ENCODE peak calls at places on chromosome 15, in nine cellular contexts. One of them, this sample, is unnamed.

GRCh38 chr15:31321418-31321817 is 5.2 kb upstream of the KLF13 start:
- DNase-seq in AML-193: no peak
- DNase-seq in GM10248: no peak
- DNase-seq in T-helper 2 cell: no peak
- DNase-seq in KBM-7: no peak
- DNase-seq in transverse colon: no peak
- DNase-seq in germinal center: no peak
- DNase-seq in stimulated activated CD4-positive, alpha-beta T cell treated with anti-CD3 and anti-CD28 coated beads, Interleukin-2, amount 100 ng/mL, for 48 hours: no peak
- DNase-seq in lung microvascular endothelial cell: no peak
- DNase-seq in this sample: no peak

GRCh38 chr15:100601158-100601557 is 826 bp downstream of the LINS1 start:
- DNase-seq in GM10248: no peak
- DNase-seq in T-helper 2 cell: peak; percentile 17
- DNase-seq in germinal center: no peak
- DNase-seq in stimulated activated CD4-positive, alpha-beta T cell treated with anti-CD3 and anti-CD28 coated beads, Interleukin-2, amount 100 ng/mL, for 48 hours: no peak
- DNase-seq in AML-193: peak; percentile 20
- DNase-seq in lung microvascular endothelial cell: peak; percentile 48
- DNase-seq in transverse colon: no peak
- DNase-seq in KBM-7: peak; percentile 56
- DNase-seq in this sample: no peak

GRCh38 chr15:89817701-89818280 is 3.1 kb upstream of the ANPEP start:
- DNase-seq in T-helper 2 cell: no peak
- DNase-seq in AML-193: no peak
- DNase-seq in lung microvascular endothelial cell: no peak
- DNase-seq in GM10248: no peak
- DNase-seq in germinal center: no peak
- DNase-seq in transverse colon: no peak
- DNase-seq in KBM-7: no peak
- DNase-seq in stimulated activated CD4-positive, alpha-beta T cell treated with anti-CD3 and anti-CD28 coated beads, Interleukin-2, amount 100 ng/mL, for 48 hours: no peak
- DNase-seq in this sample: no peak

GRCh38 chr15:71691700-71692417 is 118.5 kb upstream of the NR2E3 start:
- DNase-seq in AML-193: no peak
- DNase-seq in KBM-7: no peak
- DNase-seq in transverse colon: no peak
- DNase-seq in germinal center: no peak
- DNase-seq in lung microvascular endothelial cell: no peak
- DNase-seq in stimulated activated CD4-positive, alpha-beta T cell treated with anti-CD3 and anti-CD28 coated beads, Interleukin-2, amount 100 ng/mL, for 48 hours: no peak
- DNase-seq in T-helper 2 cell: no peak
- DNase-seq in GM10248: no peak
- DNase-seq in this sample: no peak

GRCh38 chr15:98554272-98555172 is 93.8 kb upstream of the IGF1R start:
- DNase-seq in stimulated activated CD4-positive, alpha-beta T cell treated with anti-CD3 and anti-CD28 coated beads, Interleukin-2, amount 100 ng/mL, for 48 hours: no peak
- DNase-seq in T-helper 2 cell: no peak
- DNase-seq in GM10248: no peak
- DNase-seq in lung microvascular endothelial cell: no peak
- DNase-seq in germinal center: no peak
- DNase-seq in transverse colon: no peak
- DNase-seq in AML-193: no peak
- DNase-seq in KBM-7: no peak
- DNase-seq in this sample: no peak

GRCh38 chr15:81475471-81475870 is 101.5 kb upstream of the TMC3 start:
- DNase-seq in transverse colon: no peak
- DNase-seq in germinal center: no peak
- DNase-seq in T-helper 2 cell: no peak
- DNase-seq in lung microvascular endothelial cell: no peak
- DNase-seq in GM10248: no peak
- DNase-seq in stimulated activated CD4-positive, alpha-beta T cell treated with anti-CD3 and anti-CD28 coated beads, Interleukin-2, amount 100 ng/mL, for 48 hours: no peak
- DNase-seq in AML-193: no peak
- DNase-seq in KBM-7: no peak
- DNase-seq in this sample: no peak

GRCh38 chr15:90060797-90061196 is 41.5 kb downstream of the IDH2 start:
- DNase-seq in transverse colon: no peak
- DNase-seq in germinal center: no peak
- DNase-seq in T-helper 2 cell: no peak
- DNase-seq in AML-193: no peak
- DNase-seq in GM10248: no peak
- DNase-seq in KBM-7: no peak
- DNase-seq in stimulated activated CD4-positive, alpha-beta T cell treated with anti-CD3 and anti-CD28 coated beads, Interleukin-2, amount 100 ng/mL, for 48 hours: no peak
- DNase-seq in lung microvascular endothelial cell: no peak
- DNase-seq in this sample: no peak

GRCh38 chr15:74277245-74277644 is 41.1 kb downstream of the CCDC33 start:
- DNase-seq in germinal center: no peak
- DNase-seq in AML-193: no peak
- DNase-seq in GM10248: no peak
- DNase-seq in stimulated activated CD4-positive, alpha-beta T cell treated with anti-CD3 and anti-CD28 coated beads, Interleukin-2, amount 100 ng/mL, for 48 hours: no peak
- DNase-seq in lung microvascular endothelial cell: no peak
- DNase-seq in KBM-7: no peak
- DNase-seq in T-helper 2 cell: no peak
- DNase-seq in transverse colon: no peak
- DNase-seq in this sample: no peak

GRCh38 chr15:96564546-96564945 is 234.0 kb downstream of the NR2F2 start:
- DNase-seq in GM10248: no peak
- DNase-seq in germinal center: no peak
- DNase-seq in transverse colon: no peak
- DNase-seq in lung microvascular endothelial cell: no peak
- DNase-seq in AML-193: no peak
- DNase-seq in T-helper 2 cell: no peak
- DNase-seq in KBM-7: no peak
- DNase-seq in stimulated activated CD4-positive, alpha-beta T cell treated with anti-CD3 and anti-CD28 coated beads, Interleukin-2, amount 100 ng/mL, for 48 hours: no peak
- DNase-seq in this sample: no peak

GRCh38 chr15:56243117-56243773 is 434 bp downstream of the RFX7 start:
- DNase-seq in stimulated activated CD4-positive, alpha-beta T cell treated with anti-CD3 and anti-CD28 coated beads, Interleukin-2, amount 100 ng/mL, for 48 hours: peak; percentile 11
- DNase-seq in GM10248: peak; percentile 37
- DNase-seq in AML-193: peak; percentile 35
- DNase-seq in KBM-7: peak; percentile 54
- DNase-seq in T-helper 2 cell: peak; percentile 11
- DNase-seq in germinal center: peak; percentile 54
- DNase-seq in transverse colon: peak; percentile 49
- DNase-seq in lung microvascular endothelial cell: peak; percentile 41
- DNase-seq in this sample: peak; percentile 66

GRCh38 chr15:59892995-59893394 is 111.1 kb upstream of the FOXB1 start:
- DNase-seq in lung microvascular endothelial cell: peak; percentile 28
- DNase-seq in stimulated activated CD4-positive, alpha-beta T cell treated with anti-CD3 and anti-CD28 coated beads, Interleukin-2, amount 100 ng/mL, for 48 hours: no peak
- DNase-seq in KBM-7: peak; percentile 23
- DNase-seq in transverse colon: no peak
- DNase-seq in T-helper 2 cell: no peak
- DNase-seq in GM10248: no peak
- DNase-seq in AML-193: no peak
- DNase-seq in germinal center: no peak
- DNase-seq in this sample: no peak

GRCh38 chr15:28886431-28887343 is 913 bp downstream of the APBA2 start:
- DNase-seq in AML-193: no peak
- DNase-seq in lung microvascular endothelial cell: no peak
- DNase-seq in transverse colon: no peak
- DNase-seq in germinal center: no peak
- DNase-seq in stimulated activated CD4-positive, alpha-beta T cell treated with anti-CD3 and anti-CD28 coated beads, Interleukin-2, amount 100 ng/mL, for 48 hours: no peak
- DNase-seq in KBM-7: no peak
- DNase-seq in T-helper 2 cell: no peak
- DNase-seq in GM10248: no peak
- DNase-seq in this sample: no peak

GRCh38 chr15:41218851-41219250 is 11.7 kb downstream of the EXD1 start:
- DNase-seq in lung microvascular endothelial cell: no peak
- DNase-seq in T-helper 2 cell: no peak
- DNase-seq in stimulated activated CD4-positive, alpha-beta T cell treated with anti-CD3 and anti-CD28 coated beads, Interleukin-2, amount 100 ng/mL, for 48 hours: no peak
- DNase-seq in KBM-7: no peak
- DNase-seq in germinal center: no peak
- DNase-seq in AML-193: no peak
- DNase-seq in GM10248: no peak
- DNase-seq in transverse colon: no peak
- DNase-seq in this sample: no peak

GRCh38 chr15:77606142-77607034 is 26.3 kb downstream of the LINGO1 start:
- DNase-seq in KBM-7: no peak
- DNase-seq in stimulated activated CD4-positive, alpha-beta T cell treated with anti-CD3 and anti-CD28 coated beads, Interleukin-2, amount 100 ng/mL, for 48 hours: no peak
- DNase-seq in germinal center: no peak
- DNase-seq in AML-193: no peak
- DNase-seq in transverse colon: peak; percentile 55
- DNase-seq in lung microvascular endothelial cell: peak; percentile 29
- DNase-seq in T-helper 2 cell: no peak
- DNase-seq in GM10248: no peak
- DNase-seq in this sample: no peak

GRCh38 chr15:49255966-49256759 is 86.1 kb downstream of the GALK2 start:
- DNase-seq in germinal center: no peak
- DNase-seq in stimulated activated CD4-positive, alpha-beta T cell treated with anti-CD3 and anti-CD28 coated beads, Interleukin-2, amount 100 ng/mL, for 48 hours: no peak
- DNase-seq in transverse colon: no peak
- DNase-seq in AML-193: no peak
- DNase-seq in KBM-7: no peak
- DNase-seq in GM10248: no peak
- DNase-seq in lung microvascular endothelial cell: no peak
- DNase-seq in T-helper 2 cell: no peak
- DNase-seq in this sample: no peak

GRCh38 chr15:74631408-74631807 is 15.8 kb downstream of the CLK3 start:
- DNase-seq in GM10248: no peak
- DNase-seq in stimulated activated CD4-positive, alpha-beta T cell treated with anti-CD3 and anti-CD28 coated beads, Interleukin-2, amount 100 ng/mL, for 48 hours: no peak
- DNase-seq in KBM-7: no peak
- DNase-seq in T-helper 2 cell: no peak
- DNase-seq in transverse colon: no peak
- DNase-seq in AML-193: no peak
- DNase-seq in lung microvascular endothelial cell: no peak
- DNase-seq in germinal center: no peak
- DNase-seq in this sample: no peak

GRCh38 chr15:60740787-60741354 is 261.9 kb upstream of the ICE2 start:
- DNase-seq in lung microvascular endothelial cell: peak; percentile 4
- DNase-seq in T-helper 2 cell: no peak
- DNase-seq in germinal center: no peak
- DNase-seq in stimulated activated CD4-positive, alpha-beta T cell treated with anti-CD3 and anti-CD28 coated beads, Interleukin-2, amount 100 ng/mL, for 48 hours: no peak
- DNase-seq in GM10248: no peak
- DNase-seq in transverse colon: no peak
- DNase-seq in KBM-7: no peak
- DNase-seq in AML-193: no peak
- DNase-seq in this sample: no peak

GRCh38 chr15:55909036-55909811 is 84.2 kb downstream of the NEDD4 start:
- DNase-seq in germinal center: no peak
- DNase-seq in stimulated activated CD4-positive, alpha-beta T cell treated with anti-CD3 and anti-CD28 coated beads, Interleukin-2, amount 100 ng/mL, for 48 hours: no peak
- DNase-seq in lung microvascular endothelial cell: peak; percentile 14
- DNase-seq in T-helper 2 cell: no peak
- DNase-seq in KBM-7: no peak
- DNase-seq in GM10248: no peak
- DNase-seq in AML-193: no peak
- DNase-seq in transverse colon: no peak
- DNase-seq in this sample: no peak

GRCh38 chr15:90818251-90819210 is 49.9 kb upstream of the FURIN start:
- DNase-seq in T-helper 2 cell: no peak
- DNase-seq in stimulated activated CD4-positive, alpha-beta T cell treated with anti-CD3 and anti-CD28 coated beads, Interleukin-2, amount 100 ng/mL, for 48 hours: no peak
- DNase-seq in GM10248: peak; percentile 55
- DNase-seq in germinal center: peak; percentile 90
- DNase-seq in AML-193: peak; percentile 69
- DNase-seq in lung microvascular endothelial cell: no peak
- DNase-seq in transverse colon: no peak
- DNase-seq in KBM-7: peak; percentile 73
- DNase-seq in this sample: peak; percentile 43

GRCh38 chr15:82810061-82810862 is 834 bp downstream of the WHAMM start:
- DNase-seq in KBM-7: peak; percentile 79
- DNase-seq in AML-193: peak; percentile 48
- DNase-seq in transverse colon: peak; percentile 37
- DNase-seq in germinal center: no peak
- DNase-seq in GM10248: no peak
- DNase-seq in lung microvascular endothelial cell: peak; percentile 47
- DNase-seq in T-helper 2 cell: no peak
- DNase-seq in stimulated activated CD4-positive, alpha-beta T cell treated with anti-CD3 and anti-CD28 coated beads, Interleukin-2, amount 100 ng/mL, for 48 hours: no peak
- DNase-seq in this sample: peak; percentile 63

GRCh38 chr15:90870354-90871096 is 2.1 kb downstream of the FURIN start:
- DNase-seq in AML-193: no peak
- DNase-seq in GM10248: no peak
- DNase-seq in germinal center: no peak
- DNase-seq in stimulated activated CD4-positive, alpha-beta T cell treated with anti-CD3 and anti-CD28 coated beads, Interleukin-2, amount 100 ng/mL, for 48 hours: no peak
- DNase-seq in T-helper 2 cell: no peak
- DNase-seq in KBM-7: peak; percentile 44
- DNase-seq in lung microvascular endothelial cell: peak; percentile 37
- DNase-seq in transverse colon: no peak
- DNase-seq in this sample: no peak

GRCh38 chr15:66838671-66839239 is 136.7 kb downstream of the SMAD6 start:
- DNase-seq in lung microvascular endothelial cell: peak; percentile 58
- DNase-seq in germinal center: peak; percentile 41
- DNase-seq in KBM-7: peak; percentile 67
- DNase-seq in stimulated activated CD4-positive, alpha-beta T cell treated with anti-CD3 and anti-CD28 coated beads, Interleukin-2, amount 100 ng/mL, for 48 hours: no peak
- DNase-seq in AML-193: peak; percentile 35
- DNase-seq in T-helper 2 cell: no peak
- DNase-seq in transverse colon: no peak
- DNase-seq in GM10248: no peak
- DNase-seq in this sample: no peak

GRCh38 chr15:89399390-89400120 is 64.9 kb upstream of the POLG start:
- DNase-seq in GM10248: peak; percentile 86
- DNase-seq in germinal center: peak; percentile 68
- DNase-seq in stimulated activated CD4-positive, alpha-beta T cell treated with anti-CD3 and anti-CD28 coated beads, Interleukin-2, amount 100 ng/mL, for 48 hours: no peak
- DNase-seq in T-helper 2 cell: no peak
- DNase-seq in AML-193: no peak
- DNase-seq in lung microvascular endothelial cell: no peak
- DNase-seq in KBM-7: no peak
- DNase-seq in transverse colon: peak; percentile 21
- DNase-seq in this sample: no peak

GRCh38 chr15:91413142-91413541 is 313.1 kb downstream of the SV2B start:
- DNase-seq in transverse colon: no peak
- DNase-seq in T-helper 2 cell: no peak
- DNase-seq in germinal center: no peak
- DNase-seq in GM10248: no peak
- DNase-seq in stimulated activated CD4-positive, alpha-beta T cell treated with anti-CD3 and anti-CD28 coated beads, Interleukin-2, amount 100 ng/mL, for 48 hours: no peak
- DNase-seq in lung microvascular endothelial cell: no peak
- DNase-seq in KBM-7: no peak
- DNase-seq in AML-193: no peak
- DNase-seq in this sample: no peak

GRCh38 chr15:63482874-63483323 is 21.5 kb upstream of the USP3 start:
- DNase-seq in lung microvascular endothelial cell: no peak
- DNase-seq in KBM-7: no peak
- DNase-seq in T-helper 2 cell: no peak
- DNase-seq in GM10248: no peak
- DNase-seq in transverse colon: no peak
- DNase-seq in germinal center: no peak
- DNase-seq in stimulated activated CD4-positive, alpha-beta T cell treated with anti-CD3 and anti-CD28 coated beads, Interleukin-2, amount 100 ng/mL, for 48 hours: no peak
- DNase-seq in AML-193: no peak
- DNase-seq in this sample: no peak

GRCh38 chr15:71599404-71600225 is 210.7 kb upstream of the NR2E3 start:
- DNase-seq in stimulated activated CD4-positive, alpha-beta T cell treated with anti-CD3 and anti-CD28 coated beads, Interleukin-2, amount 100 ng/mL, for 48 hours: no peak
- DNase-seq in transverse colon: no peak
- DNase-seq in GM10248: no peak
- DNase-seq in T-helper 2 cell: no peak
- DNase-seq in KBM-7: no peak
- DNase-seq in germinal center: no peak
- DNase-seq in AML-193: no peak
- DNase-seq in lung microvascular endothelial cell: no peak
- DNase-seq in this sample: peak; percentile 68

GRCh38 chr15:66269326-66270090 is 16.0 kb upstream of the MEGF11 start:
- DNase-seq in AML-193: no peak
- DNase-seq in germinal center: no peak
- DNase-seq in T-helper 2 cell: no peak
- DNase-seq in KBM-7: peak; percentile 90
- DNase-seq in stimulated activated CD4-positive, alpha-beta T cell treated with anti-CD3 and anti-CD28 coated beads, Interleukin-2, amount 100 ng/mL, for 48 hours: no peak
- DNase-seq in lung microvascular endothelial cell: peak; percentile 55
- DNase-seq in transverse colon: peak; percentile 40
- DNase-seq in GM10248: no peak
- DNase-seq in this sample: no peak